ENCODE peak calls at places on chromosomes 2 and 18, in ten cellular contexts. W is brain microvascular endothelial cell; O is Panc1; K is neural progenitor cell; Z is IMR-90; H is cardiac muscle cell; T is tibial artery; X is CD4-positive, alpha-beta T cell; C is GM12878; U is upper lobe of right lung. G is an unnamed sample.

GRCh38 chr2:28753043-28753683 is 1.5 kb downstream of the PPP1CB start:
- DNase-seq in W (peak), O (peak), K (peak), Z (peak), H (peak), T (peak), X (peak), C (no peak), U (peak), G (no peak)

GRCh38 chr2:8170552-8170951 is 511.3 kb upstream of the ID2 start:
- DNase-seq in W (no peak), O (no peak), K (no peak), Z (no peak), H (no peak), T (no peak), X (no peak), C (no peak), U (no peak), G (no peak)

GRCh38 chr2:68812256-68812655 is 58.9 kb downstream of the BMP10 start:
- DNase-seq in W (peak), O (no peak), K (no peak), Z (peak), H (no peak), T (no peak), X (no peak), C (no peak), U (no peak), G (no peak)

GRCh38 chr2:32330136-32330535 is 26.7 kb upstream of the BIRC6 start:
- DNase-seq in W (no peak), O (no peak), K (no peak), Z (peak), H (peak), T (no peak), X (no peak), C (no peak), U (no peak), G (no peak)

GRCh38 chr2:118013221-118013723 is 598 bp downstream of the CCDC93 start:
- DNase-seq in W (no peak), O (no peak), K (peak), Z (no peak), H (no peak), T (peak), X (no peak), C (no peak), U (peak), G (peak)

GRCh38 chr2:239324456-239324855 is 76.4 kb downstream of the HDAC4 start:
- DNase-seq in W (no peak), O (no peak), K (no peak), Z (no peak), H (no peak), T (no peak), X (no peak), C (no peak), U (peak), G (no peak)

GRCh38 chr18:25786778-25787177 is 303.6 kb downstream of the SS18 start:
- DNase-seq in W (peak), O (no peak), K (no peak), Z (peak), H (peak), T (no peak), X (no peak), C (no peak), U (no peak), G (no peak)

GRCh38 chr2:119683717-119684443 is 4.9 kb downstream of the TMEM177 start:
- DNase-seq in W (no peak), O (no peak), K (no peak), Z (peak), H (peak), T (no peak), X (no peak), C (no peak), U (no peak), G (no peak)

GRCh38 chr2:74067221-74067747 is 80.4 kb downstream of the BOLA3 start:
- DNase-seq in W (no peak), O (no peak), K (no peak), Z (no peak), H (no peak), T (no peak), X (no peak), C (no peak), U (no peak), G (no peak)

GRCh38 chr18:9719421-9719981 is 11.4 kb downstream of the RAB31 start:
- DNase-seq in W (peak), O (peak), K (no peak), Z (peak), H (peak), T (no peak), X (no peak), C (no peak), U (peak), G (no peak)

GRCh38 chr18:35024196-35024595 is 17.0 kb upstream of the MAPRE2 start:
- DNase-seq in W (no peak), O (no peak), K (no peak), Z (no peak), H (no peak), T (no peak), X (no peak), C (no peak), U (no peak), G (no peak)

GRCh38 chr2:121699421-121700328 is 37.0 kb downstream of the NIFK start:
- DNase-seq in W (peak), O (peak), K (no peak), Z (peak), H (peak), T (no peak), X (peak), C (peak), U (peak), G (peak)

GRCh38 chr2:159285929-159286708 is at the start of gene WDSUB1:
- DNase-seq in W (peak), O (no peak), K (peak), Z (peak), H (peak), T (peak), X (no peak), C (no peak), U (peak), G (peak)

GRCh38 chr2:152647417-152648010 is 69.7 kb downstream of the PRPF40A start:
- DNase-seq in W (no peak), O (no peak), K (peak), Z (peak), H (peak), T (peak), X (no peak), C (no peak), U (peak), G (no peak)

GRCh38 chr2:71243548-71244301 is 16.8 kb upstream of the PAIP2B start:
- DNase-seq in W (no peak), O (no peak), K (no peak), Z (no peak), H (peak), T (no peak), X (no peak), C (no peak), U (no peak), G (no peak)

GRCh38 chr2:231666171-231667095 is 41.9 kb upstream of the PTMA start:
- DNase-seq in W (peak), O (peak), K (peak), Z (peak), H (peak), T (peak), X (no peak), C (peak), U (peak), G (peak)

GRCh38 chr18:37453754-37454153 is 111.8 kb downstream of the CELF4 start:
- DNase-seq in W (no peak), O (no peak), K (no peak), Z (no peak), H (peak), T (no peak), X (no peak), C (no peak), U (no peak), G (no peak)

GRCh38 chr2:16821696-16822095 is 156.1 kb upstream of the CYRIA start:
- DNase-seq in W (no peak), O (no peak), K (peak), Z (no peak), H (no peak), T (no peak), X (no peak), C (no peak), U (no peak), G (no peak)

GRCh38 chr2:75464348-75464946 is 96.3 kb downstream of the EVA1A start:
- DNase-seq in W (peak), O (no peak), K (no peak), Z (peak), H (peak), T (no peak), X (no peak), C (no peak), U (no peak), G (no peak)

GRCh38 chr2:203670939-203671338 is 35.5 kb upstream of the CD28 start:
- DNase-seq in W (no peak), O (no peak), K (no peak), Z (peak), H (peak), T (no peak), X (no peak), C (no peak), U (no peak), G (no peak)

GRCh38 chr18:79047556-79048244 is 21.5 kb upstream of the ATP9B start:
- DNase-seq in W (no peak), O (no peak), K (no peak), Z (no peak), H (no peak), T (no peak), X (no peak), C (no peak), U (no peak), G (no peak)

GRCh38 chr18:28794459-28795245 is 617.7 kb upstream of the CDH2 start:
- DNase-seq in W (no peak), O (peak), K (no peak), Z (peak), H (peak), T (no peak), X (no peak), C (no peak), U (no peak), G (no peak)

GRCh38 chr2:26542194-26542455 is 64.2 kb upstream of the OTOF start:
- DNase-seq in W (no peak), O (no peak), K (no peak), Z (no peak), H (no peak), T (no peak), X (no peak), C (no peak), U (peak), G (no peak)

GRCh38 chr2:181957668-181958067 is 28.0 kb upstream of the PPP1R1C start:
- DNase-seq in W (no peak), O (no peak), K (no peak), Z (no peak), H (no peak), T (no peak), X (no peak), C (no peak), U (no peak), G (no peak)

GRCh38 chr2:113894156-113894743 is 4.4 kb downstream of the ACTR3 start:
- DNase-seq in W (peak), O (no peak), K (no peak), Z (peak), H (peak), T (no peak), X (no peak), C (no peak), U (no peak), G (no peak)

GRCh38 chr2:39710807-39711206 is 45.1 kb downstream of the TMEM178A start:
- DNase-seq in W (no peak), O (no peak), K (no peak), Z (no peak), H (no peak), T (no peak), X (no peak), C (no peak), U (no peak), G (no peak)

GRCh38 chr18:28175047-28175929 is 1.6 kb downstream of the CDH2 start:
- DNase-seq in W (no peak), O (no peak), K (peak), Z (peak), H (peak), T (no peak), X (no peak), C (no peak), U (no peak), G (no peak)

GRCh38 chr2:44598731-44599529 is 237.2 kb downstream of the CAMKMT start:
- DNase-seq in W (no peak), O (no peak), K (no peak), Z (no peak), H (no peak), T (no peak), X (no peak), C (no peak), U (no peak), G (no peak)

GRCh38 chr2:43943323-43943722 is 52.5 kb downstream of the LRPPRC start:
- DNase-seq in W (no peak), O (no peak), K (no peak), Z (no peak), H (no peak), T (no peak), X (no peak), C (no peak), U (no peak), G (no peak)

DNA sequence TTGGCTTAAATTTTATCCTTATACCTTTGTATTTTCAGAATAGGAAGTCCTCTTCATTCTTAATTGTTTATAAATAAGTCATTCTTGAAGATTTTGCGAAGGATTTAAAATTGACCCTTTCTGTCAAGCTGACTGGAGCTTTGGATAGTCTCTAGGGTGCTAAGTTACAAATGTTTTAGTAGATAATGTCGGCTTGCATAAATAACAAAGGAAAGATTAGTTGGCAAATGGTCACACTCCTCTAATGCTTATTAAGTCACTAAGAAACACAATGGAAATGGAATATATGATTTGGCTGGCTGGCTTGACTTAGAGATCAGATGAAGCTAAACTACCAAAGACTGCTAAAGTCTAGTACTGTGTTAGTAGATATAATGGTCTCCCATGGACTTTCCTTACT is 40.6 kb downstream of the UBXN4 start:
- DNase-seq in W (no peak), O (no peak), K (no peak), Z (no peak), H (no peak), T (no peak), X (no peak), C (no peak), U (no peak), G (no peak)
- H3K27ac ChIP-seq in W (no peak), O (no peak), K (peak), Z (no peak), H (no peak), T (no peak), X (no peak), C (no peak), U (no peak), G (no peak)

GRCh38 chr2:10897956-10898355 is 13.8 kb upstream of the KCNF1 start:
- DNase-seq in W (peak), O (no peak), K (no peak), Z (peak), H (no peak), T (no peak), X (no peak), C (no peak), U (no peak), G (no peak)

GRCh38 chr2:10901160-10901559 is 10.6 kb upstream of the KCNF1 start:
- DNase-seq in W (no peak), O (no peak), K (no peak), Z (peak), H (peak), T (no peak), X (no peak), C (no peak), U (no peak), G (no peak)

GRCh38 chr2:10903861-10904210 is 7.9 kb upstream of the KCNF1 start:
- DNase-seq in W (no peak), O (no peak), K (no peak), Z (no peak), H (no peak), T (no peak), X (no peak), C (no peak), U (no peak), G (no peak)

GRCh38 chr2:10901565-10901964 is 10.2 kb upstream of the KCNF1 start:
- DNase-seq in W (no peak), O (no peak), K (no peak), Z (no peak), H (no peak), T (no peak), X (no peak), C (no peak), U (no peak), G (no peak)

GRCh38 chr2:10900216-10901109 is 11.3 kb upstream of the KCNF1 start:
- DNase-seq in W (no peak), O (no peak), K (no peak), Z (peak), H (peak), T (no peak), X (no peak), C (no peak), U (no peak), G (no peak)
- TF ChIP-seq CTCF in W (peak), O (peak), K (peak), Z (peak), H (peak), T (no peak), X (no peak), C (peak), U (peak), G (no peak)

GRCh38 chr2:42756150-42756549 is 7.8 kb downstream of the OXER1 start:
- DNase-seq in W (no peak), O (no peak), K (no peak), Z (no peak), H (no peak), T (no peak), X (no peak), C (no peak), U (no peak), G (no peak)

GRCh38 chr2:42754021-42754775 is 9.7 kb downstream of the OXER1 start:
- DNase-seq in W (peak), O (no peak), K (no peak), Z (peak), H (peak), T (no peak), X (no peak), C (peak), U (no peak), G (no peak)

GRCh38 chr2:42755161-42755900 is 8.6 kb downstream of the OXER1 start:
- DNase-seq in W (no peak), O (no peak), K (no peak), Z (no peak), H (peak), T (peak), X (no peak), C (no peak), U (no peak), G (peak)

GRCh38 chr2:42753188-42753813 is 10.6 kb downstream of the OXER1 start:
- DNase-seq in W (no peak), O (no peak), K (no peak), Z (no peak), H (no peak), T (no peak), X (no peak), C (no peak), U (no peak), G (no peak)

GRCh38 chr2:42754776-42755140 is 9.2 kb downstream of the OXER1 start:
- DNase-seq in W (no peak), O (no peak), K (no peak), Z (no peak), H (no peak), T (no peak), X (no peak), C (no peak), U (no peak), G (no peak)
- H3K27ac ChIP-seq in W (no peak), O (no peak), K (no peak), Z (no peak), H (no peak), T (no peak), X (no peak), C (peak), U (no peak), G (peak)

GRCh38 chr2:109216332-109216731 is 87.3 kb downstream of the SH3RF3 start:
- DNase-seq in W (no peak), O (no peak), K (no peak), Z (no peak), H (no peak), T (no peak), X (no peak), C (no peak), U (peak), G (no peak)
- TF ChIP-seq CTCF in W (no peak), O (no peak), K (no peak), Z (no peak), H (no peak), T (no peak), X (no peak), C (no peak), U (no peak), G (no peak)